ENCODE peak calls at places on chromosomes 6 and 20, in six cellular contexts. C, N, J, P, W and G are unnamed samples.

GRCh38 chr6:154459513-154459912 is 51.0 kb downstream of the CNKSR3 start:
- DNase-seq in C (no peak), P (no peak), W (no peak), J (no peak), N (no peak), G (no peak)

GRCh38 chr6:38503032-38503784 is 136.5 kb downstream of the BTBD9 start:
- DNase-seq in P (no peak), W (no peak), C (no peak), N (no peak), J (no peak), G (no peak)

GRCh38 chr6:119324718-119325117 is 24.8 kb downstream of the MAN1A1 start:
- DNase-seq in W (no peak), N (no peak), C (no peak), P (no peak), J (no peak), G (no peak)

GRCh38 chr6:39008737-39009136 is 39.8 kb upstream of the GLP1R start:
- DNase-seq in C (no peak), N (no peak), P (no peak), W (no peak), J (no peak), G (no peak)

GRCh38 chr6:116543149-116543548 is 2.3 kb downstream of the TRAPPC3L start:
- DNase-seq in C (no peak), W (no peak), N (peak), J (no peak), P (no peak), G (no peak)

GRCh38 chr20:22052025-22052527 is 346.6 kb downstream of the PAX1 start:
- DNase-seq in N (no peak), J (peak), P (no peak), W (no peak), C (no peak), G (no peak)

GRCh38 chr6:25442898-25443297 is 163.7 kb downstream of the CARMIL1 start:
- DNase-seq in P (no peak), C (no peak), N (peak), W (peak), J (peak), G (no peak)

GRCh38 chr6:103675807-103676406 is 1183.8 kb downstream of the HACE1 start:
- DNase-seq in J (peak), W (no peak), P (no peak), C (no peak), N (no peak), G (peak)

DNA sequence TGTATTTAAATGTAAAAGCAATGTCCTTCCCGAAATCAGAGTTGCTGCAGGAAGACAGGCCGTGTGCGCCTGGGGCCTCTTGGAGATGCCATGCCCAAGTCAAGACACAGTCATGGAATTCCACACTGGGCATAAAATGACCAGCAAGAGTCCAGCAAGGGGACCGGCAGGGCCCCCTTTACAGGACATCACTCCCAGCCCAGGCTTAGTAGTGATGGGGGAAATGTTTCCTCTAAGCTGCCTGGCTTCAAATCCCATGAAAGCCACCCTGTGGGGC is 1.9 kb upstream of the PPP1R3G start:
- DNase-seq in N (no peak), W (no peak), C (no peak), P (no peak), J (no peak), G (no peak)
- H3K4me3 ChIP-seq in N (no peak), W (no peak), C (no peak), P (no peak), J (no peak), G (no peak)

GRCh38 chr6:161374971-161375873 is 101.4 kb upstream of the AGPAT4 start:
- DNase-seq in C (no peak), N (peak), W (no peak), J (peak), P (no peak), G (peak)
- TF ChIP-seq CTCF in C (no peak), N (peak), W (peak), J (no peak), P (no peak), G (peak)

DNA sequence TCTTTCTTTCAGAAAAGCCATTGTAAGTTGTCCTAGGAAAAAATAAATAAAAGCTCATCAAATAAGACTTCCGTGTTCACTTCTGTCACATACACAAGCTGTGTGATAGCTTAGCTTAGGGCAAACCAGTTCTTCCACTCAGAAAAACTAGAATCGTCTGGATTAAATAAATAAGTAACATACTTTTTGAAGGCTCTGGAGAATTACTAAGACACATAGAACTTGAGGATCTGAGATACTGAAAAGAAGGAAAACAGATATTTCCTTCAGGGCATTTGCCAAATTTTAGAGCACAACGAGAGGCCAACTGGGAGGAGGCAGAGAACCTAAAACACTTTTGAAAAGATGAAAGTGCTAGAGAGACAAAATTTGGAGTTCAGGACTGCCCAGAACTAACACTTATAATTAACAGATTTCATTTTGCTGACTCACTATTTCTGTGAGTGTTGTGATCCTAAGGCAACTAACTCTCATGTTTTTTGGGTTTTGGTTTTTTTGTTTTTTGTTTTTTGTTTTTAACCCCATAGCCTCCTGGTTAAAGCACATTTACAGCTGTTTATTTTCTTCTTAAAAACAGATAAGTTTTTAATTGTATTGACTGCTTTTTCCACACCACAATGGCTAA is 38.7 kb upstream of the THEMIS start:
- DNase-seq in N (peak), W (no peak), J (peak), P (peak), C (no peak), G (peak)
- H3K4me3 ChIP-seq in N (no peak), W (no peak), J (no peak), P (no peak), C (no peak), G (no peak)

GRCh38 chr6:63882208-63882607 is 246.6 kb downstream of the PHF3 start:
- DNase-seq in N (no peak), C (no peak), P (no peak), W (no peak), J (no peak), G (no peak)
- TF ChIP-seq CTCF in N (peak), C (no peak), P (no peak), W (no peak), J (peak), G (peak)

GRCh38 chr20:2300002-2300401 is 4.2 kb downstream of the TGM3 start:
- DNase-seq in N (no peak), W (no peak), P (no peak), J (no peak), C (no peak), G (no peak)

GRCh38 chr20:2299301-2299700 is 3.5 kb downstream of the TGM3 start:
- DNase-seq in J (no peak), W (no peak), C (no peak), N (no peak), P (no peak), G (peak)

GRCh38 chr20:2302369-2302768 is 6.6 kb downstream of the TGM3 start:
- DNase-seq in C (no peak), W (no peak), P (no peak), N (no peak), J (no peak), G (no peak)

GRCh38 chr20:2300420-2300819 is 4.6 kb downstream of the TGM3 start:
- DNase-seq in W (no peak), P (no peak), N (no peak), J (no peak), C (no peak), G (no peak)

DNA sequence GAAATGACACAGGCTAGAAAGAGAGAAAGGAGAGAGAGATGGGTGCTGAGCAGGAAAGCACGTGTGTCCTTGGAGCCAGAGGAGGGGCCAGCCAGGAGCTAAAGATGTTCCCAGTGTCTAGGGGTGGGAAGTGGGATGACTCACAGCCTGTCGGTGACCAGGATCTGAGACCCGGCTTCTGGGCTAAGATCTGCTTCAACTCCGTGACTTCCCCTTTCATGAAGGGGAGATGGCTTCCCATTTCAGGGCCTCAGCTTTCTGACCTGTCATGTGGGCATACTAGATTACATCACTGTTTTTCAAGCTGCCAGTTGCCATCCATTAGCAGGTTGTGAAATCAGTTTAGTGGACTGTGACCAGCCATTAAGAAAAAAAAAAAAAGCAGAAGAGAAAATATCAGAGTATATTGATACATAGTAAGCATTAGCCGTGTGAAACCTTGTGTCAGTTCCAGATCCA is 5.4 kb downstream of the TGM3 start:
- DNase-seq in P (no peak), C (no peak), N (peak), J (peak), W (no peak), G (peak)
- H3K4me3 ChIP-seq in P (no peak), C (no peak), N (no peak), J (no peak), W (no peak), G (no peak)

GRCh38 chr20:39433461-39433860 is 471.3 kb downstream of the DHX35 start:
- DNase-seq in C (no peak), P (no peak), N (no peak), J (peak), W (no peak), G (no peak)

GRCh38 chr20:39424923-39425678 is 463.0 kb downstream of the DHX35 start:
- DNase-seq in P (no peak), J (peak), C (no peak), N (no peak), W (no peak), G (no peak)

GRCh38 chr20:39429716-39430115 is 467.6 kb downstream of the DHX35 start:
- DNase-seq in P (no peak), N (no peak), W (no peak), J (peak), C (no peak), G (no peak)
- TF ChIP-seq CTCF in P (peak), N (no peak), W (no peak), J (peak), C (no peak), G (no peak)

DNA sequence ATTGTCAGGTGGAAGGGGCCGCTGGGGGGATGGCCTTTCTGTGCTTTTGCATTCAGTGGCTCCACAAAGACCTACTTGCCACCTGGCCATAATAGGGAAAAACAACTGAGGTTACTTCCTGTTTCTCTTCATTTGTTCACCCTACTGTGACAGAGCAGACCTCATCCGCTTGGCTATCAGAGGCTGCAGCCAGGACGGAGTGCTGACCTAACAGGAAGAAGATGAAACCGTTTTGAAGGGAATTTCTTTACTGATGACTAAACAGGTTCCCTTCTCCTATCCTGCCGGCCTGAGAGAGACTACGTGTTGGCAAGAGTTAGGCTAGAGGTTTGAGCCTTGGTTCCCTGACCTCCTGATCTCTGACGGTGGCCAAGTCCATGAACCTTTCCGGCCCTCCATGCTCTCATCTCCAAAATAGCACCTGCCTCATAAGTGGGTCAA is 21.3 kb downstream of the PRR18 start:
- DNase-seq in J (no peak), N (no peak), P (no peak), C (no peak), W (no peak), G (no peak)
- H3K4me3 ChIP-seq in J (no peak), N (no peak), P (no peak), C (no peak), W (no peak), G (no peak)